ENCODE peak calls at places on chromosomes 12 and 14, in four cellular contexts. G is right lobe of liver, V is heart left ventricle, L is spleen. D is an unnamed sample.

GRCh38 chr12:5124401-5124800 is 80.7 kb downstream of the KCNA5 start:
- DNase-seq in G (no peak), V (no peak), L (no peak), D (no peak)

GRCh38 chr12:108638141-108638823 is 4.6 kb upstream of the SELPLG start:
- DNase-seq in G (no peak), V (no peak), L (peak), D (peak)

GRCh38 chr14:99777956-99778355 is 15.3 kb upstream of the EML1 start:
- DNase-seq in G (no peak), V (no peak), L (no peak), D (no peak)

GRCh38 chr14:97719931-97720330 is 922.7 kb downstream of the VRK1 start:
- DNase-seq in G (no peak), V (no peak), L (no peak), D (no peak)

GRCh38 chr14:26281280-26281998 is 316.4 kb downstream of the NOVA1 start:
- DNase-seq in G (no peak), V (no peak), L (no peak), D (no peak)

GRCh38 chr14:56194062-56194461 is 75.9 kb downstream of the PELI2 start:
- DNase-seq in G (no peak), V (no peak), L (no peak), D (no peak)

GRCh38 chr14:106489112-106489881 is 962.9 kb downstream of the TMEM121 start:
- DNase-seq in G (no peak), V (no peak), L (no peak), D (no peak)

GRCh38 chr14:39562175-39562574 is 129.9 kb upstream of the FBXO33 start:
- DNase-seq in G (no peak), V (no peak), L (no peak), D (no peak)

GRCh38 chr12:12338528-12339168 is 11.4 kb downstream of the MANSC1 start:
- DNase-seq in G (no peak), V (no peak), L (peak), D (no peak)

GRCh38 chr12:9341260-9341585 is 133.0 kb upstream of the PZP start:
- DNase-seq in G (no peak), V (no peak), L (no peak), D (no peak)

GRCh38 chr14:25303934-25304333 is 254.0 kb upstream of the STXBP6 start:
- DNase-seq in G (no peak), V (no peak), L (no peak), D (no peak)

GRCh38 chr14:95307402-95308041 is 12.2 kb downstream of the CLMN start:
- DNase-seq in G (peak), V (no peak), L (peak), D (peak)

GRCh38 chr12:65631621-65632111 is 192.6 kb upstream of the HMGA2 start:
- DNase-seq in G (no peak), V (no peak), L (no peak), D (no peak)

GRCh38 chr12:70267550-70267949 is 24.3 kb downstream of the CNOT2 start:
- DNase-seq in G (no peak), V (no peak), L (no peak), D (no peak)

GRCh38 chr12:120249266-120249874 is 16.2 kb downstream of the PXN start:
- DNase-seq in G (no peak), V (no peak), L (no peak), D (no peak)

GRCh38 chr12:59698599-59698998 is 102.8 kb downstream of the SLC16A7 start:
- DNase-seq in G (no peak), V (no peak), L (no peak), D (no peak)

GRCh38 chr12:12331896-12332295 is 18.1 kb downstream of the MANSC1 start:
- DNase-seq in G (no peak), V (no peak), L (no peak), D (no peak)

GRCh38 chr14:93186461-93186860 is 1.3 kb downstream of the LYSET start:
- DNase-seq in G (no peak), V (no peak), L (no peak), D (no peak)

GRCh38 chr12:125110641-125111360 is 45.6 kb downstream of the AACS start:
- DNase-seq in G (no peak), V (no peak), L (no peak), D (no peak)

GRCh38 chr14:69471916-69472315 is 12.6 kb upstream of the PLEKHD1 start:
- DNase-seq in G (no peak), V (no peak), L (no peak), D (no peak)

GRCh38 chr14:71452987-71453386 is 479.2 kb upstream of the RGS6 start:
- DNase-seq in G (no peak), V (no peak), L (no peak), D (no peak)

GRCh38 chr14:75301666-75302325 is 23.2 kb downstream of the FOS start:
- DNase-seq in G (no peak), V (peak), L (no peak), D (no peak)

GRCh38 chr12:43758247-43758727 is 303 bp downstream of the PUS7L start:
- DNase-seq in G (no peak), V (peak), L (no peak), D (peak)

GRCh38 chr14:74400328-74400727 is 25.7 kb downstream of the SYNDIG1L start:
- DNase-seq in G (no peak), V (no peak), L (no peak), D (no peak)

GRCh38 chr14:65989981-65990380 is 496.2 kb upstream of the CCDC196 start:
- DNase-seq in G (no peak), V (no peak), L (no peak), D (no peak)

GRCh38 chr12:57761391-57761998 is 5.4 kb downstream of the CYP27B1 start:
- DNase-seq in G (no peak), V (no peak), L (no peak), D (no peak)

GRCh38 chr12:57763881-57764661 is 2.8 kb downstream of the CYP27B1 start:
- DNase-seq in G (no peak), V (no peak), L (no peak), D (no peak)

GRCh38 chr12:57764662-57765002 is 2.2 kb downstream of the CYP27B1 start:
- DNase-seq in G (no peak), V (no peak), L (no peak), D (no peak)

GRCh38 chr12:57760347-57760982 is 5.6 kb downstream of the MARCHF9 start:
- DNase-seq in G (no peak), V (no peak), L (no peak), D (no peak)

GRCh38 chr12:57762463-57762862 is 4.4 kb downstream of the CYP27B1 start:
- DNase-seq in G (no peak), V (no peak), L (no peak), D (no peak)
- H3K4me3 ChIP-seq in G (no peak), V (no peak), L (no peak), D (no peak)

GRCh38 chr12:31590730-31591307 is at the start of gene DENND5B:
- DNase-seq in G (peak), V (peak), L (peak), D (peak)
- TF ChIP-seq POLR2A in G (peak), V (no peak), L (no peak), D (no peak)

GRCh38 chr14:101808894-101809670 is 47.6 kb downstream of the PPP2R5C start:
- DNase-seq in G (no peak), V (no peak), L (no peak), D (no peak)
- H3K4me3 ChIP-seq in G (peak), V (peak), L (peak), D (peak)

DNA sequence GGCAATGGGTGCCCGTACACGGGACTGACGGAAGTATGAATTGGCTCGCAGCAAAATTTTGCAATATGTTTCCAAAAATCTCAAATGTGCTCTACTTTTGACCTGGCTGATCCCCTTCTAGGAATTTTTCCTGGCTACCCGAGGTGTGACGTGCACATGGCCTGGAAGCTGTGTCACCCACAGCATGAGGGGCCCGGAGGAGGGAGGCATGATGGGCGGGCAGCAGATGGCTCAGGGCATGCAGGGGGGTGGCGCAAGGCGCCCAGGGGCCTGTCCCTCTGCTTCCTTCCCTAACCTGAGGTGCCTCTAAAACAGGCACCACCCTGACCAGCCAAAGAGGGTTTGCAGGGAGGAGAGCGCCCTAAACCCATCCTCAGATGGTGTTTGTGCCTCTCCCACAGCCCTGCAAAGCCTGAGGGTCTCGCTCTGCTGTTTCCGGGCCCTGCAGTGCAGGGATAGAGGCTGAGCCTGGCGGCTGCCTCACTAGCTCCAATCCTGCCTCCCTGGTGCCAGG is 6.7 kb downstream of the GPR132 start:
- DNase-seq in G (peak), V (no peak), L (no peak), D (no peak)
- TF ChIP-seq POLR2A in G (no peak), V (no peak), L (no peak), D (no peak)

DNA sequence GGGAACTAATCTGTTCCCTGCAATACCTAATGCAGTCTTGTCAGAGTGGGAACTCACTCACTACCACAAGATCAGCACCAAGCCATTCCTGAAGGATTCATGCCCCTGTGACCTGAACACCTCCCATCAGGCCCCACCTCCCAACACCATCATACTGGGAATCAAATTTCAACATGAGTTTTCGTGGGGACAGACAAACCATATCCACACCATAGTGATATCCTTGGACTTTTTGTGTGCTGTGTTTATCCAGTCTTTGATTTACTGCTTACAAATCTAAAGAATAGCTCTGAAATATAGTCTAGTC is 243.5 kb downstream of the FBXL14 start:
- DNase-seq in G (no peak), V (no peak), L (no peak), D (no peak)
- H3K4me3 ChIP-seq in G (no peak), V (no peak), L (no peak), D (no peak)

D was measured in stomach.